ENCODE peak calls at places on chromosomes 5 and 9, in ten cellular contexts. G is ascending aorta, Y is right atrium auricular region, Z is A549, C is AG09309, R is IMR-90, A is lung, E is sigmoid colon, L is HL-60, J is coronary artery. D is an unnamed sample.

GRCh38 chr9:6955251-6955921 is 197.6 kb downstream of the KDM4C start:
- DNase-seq in A (no peak), Y (no peak), R (peak; percentile 77), Z (no peak), C (no peak), L (no peak), G (no peak), E (no peak), J (no peak), D (peak; percentile 79)

GRCh38 chr5:169770109-169770508 is 133.0 kb downstream of the DOCK2 start:
- DNase-seq in G (no peak), J (no peak), Z (no peak), A (no peak), L (no peak), C (no peak), R (no peak), Y (no peak), E (no peak), D (no peak)

GRCh38 chr9:71541436-71541835 is 226.9 kb downstream of the CEMIP2 start:
- DNase-seq in R (no peak), E (no peak), Y (no peak), J (no peak), A (no peak), L (no peak), C (no peak), G (no peak), Z (no peak), D (no peak)

GRCh38 chr5:115435776-115436712 is 108.5 kb downstream of the FEM1C start:
- DNase-seq in R (peak; percentile 50), L (no peak), Z (no peak), G (no peak), C (no peak), Y (no peak), J (no peak), E (no peak), A (no peak), D (peak; percentile 48)

GRCh38 chr5:31122998-31123950 is 70.2 kb upstream of the CDH6 start:
- DNase-seq in J (no peak), R (peak; percentile 78), A (no peak), C (no peak), Z (no peak), E (no peak), L (no peak), Y (no peak), G (no peak), D (no peak)

GRCh38 chr5:2660305-2660704 is 91.2 kb downstream of the IRX2 start:
- DNase-seq in G (no peak), Y (no peak), L (no peak), C (no peak), R (no peak), J (peak; percentile 5), E (no peak), A (no peak), Z (no peak), D (no peak)

GRCh38 chr9:19379283-19379682 is 753 bp downstream of the RPS6 start:
- DNase-seq in C (no peak), G (no peak), R (no peak), Y (no peak), J (no peak), L (no peak), E (no peak), Z (no peak), A (no peak), D (no peak)

GRCh38 chr9:128101690-128102089 is 25.8 kb downstream of the PTGES2 start:
- DNase-seq in L (no peak), G (no peak), Z (no peak), R (no peak), C (no peak), Y (no peak), A (no peak), E (no peak), J (peak; percentile 74), D (no peak)

GRCh38 chr5:140801494-140801841 is 611 bp downstream of the PCDHA3 start:
- DNase-seq in R (no peak), L (no peak), Z (peak; percentile 29), G (no peak), Y (no peak), E (no peak), A (no peak), J (no peak), C (no peak), D (peak; percentile 9)

GRCh38 chr9:133142657-133143592 is 20.8 kb downstream of the GBGT1 start:
- DNase-seq in R (no peak), L (no peak), J (no peak), E (no peak), G (no peak), Y (no peak), C (no peak), Z (no peak), A (no peak), D (no peak)

GRCh38 chr5:111226556-111226955 is 2.4 kb downstream of the CAMK4 start:
- DNase-seq in G (no peak), E (no peak), J (no peak), A (no peak), Y (no peak), Z (no peak), R (no peak), L (no peak), C (no peak), D (no peak)

GRCh38 chr5:111223086-111223789 is 946 bp upstream of the CAMK4 start:
- DNase-seq in Z (no peak), A (no peak), R (no peak), J (no peak), G (no peak), Y (no peak), C (no peak), E (no peak), L (no peak), D (no peak)

GRCh38 chr5:111223790-111224560 is at the start of gene CAMK4:
- DNase-seq in L (no peak), E (peak; percentile 85), C (peak; percentile 21), Z (peak; percentile 42), J (peak; percentile 74), Y (no peak), R (peak; percentile 73), G (no peak), A (peak; percentile 33), D (peak; percentile 73)

GRCh38 chr5:111225926-111226325 is 1.7 kb downstream of the CAMK4 start:
- DNase-seq in L (no peak), G (no peak), Y (no peak), A (no peak), Z (no peak), C (no peak), E (no peak), J (no peak), R (no peak), D (no peak)

GRCh38 chr5:111224561-111224989 is 391 bp downstream of the CAMK4 start:
- DNase-seq in Z (no peak), A (no peak), E (no peak), C (no peak), Y (no peak), R (peak; percentile 7), J (peak; percentile 73), L (no peak), G (no peak), D (no peak)
- TF ChIP-seq CTCF in Z (no peak), A (no peak), E (no peak), C (no peak), Y (no peak), R (no peak), J (no peak), L (no peak), G (no peak), D (no peak)

DNA sequence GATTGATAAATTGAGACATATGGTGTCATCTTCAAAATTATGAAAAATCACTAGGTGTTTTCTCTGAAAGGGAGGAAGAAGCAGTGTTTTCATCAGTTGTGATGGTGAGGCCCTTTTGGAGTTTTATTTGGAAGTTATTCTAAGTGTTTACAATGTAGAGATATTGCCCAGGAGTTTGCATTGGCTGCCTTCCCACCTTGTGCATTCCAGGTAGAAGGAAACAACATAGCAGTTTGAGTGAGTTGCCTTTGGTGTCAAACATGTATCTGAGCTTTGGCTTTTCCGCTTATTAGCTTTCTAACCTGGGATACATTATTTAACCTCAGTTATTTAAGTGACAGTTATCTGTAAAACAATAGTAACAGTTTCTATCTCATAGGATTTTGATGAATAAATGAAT is 122.5 kb downstream of the SCAMP1 start:
- DNase-seq in G (no peak), A (no peak), L (no peak), E (no peak), Y (no peak), J (no peak), C (no peak), R (no peak), Z (no peak), D (no peak)
- H3K4me3 ChIP-seq in G (no peak overlapping the region), A (no peak overlapping the region), L (no peak overlapping the region), E (no peak overlapping the region), Y (no peak overlapping the region), J (no peak overlapping the region), C (no peak overlapping the region), R (no peak overlapping the region), Z (no peak overlapping the region), D (no peak overlapping the region)

GRCh38 chr5:109961755-109962154 is 272.0 kb downstream of the MAN2A1 start:
- DNase-seq in A (no peak), J (no peak), Y (no peak), R (no peak), L (peak; percentile 11), C (no peak), E (no peak), Z (no peak), G (no peak), D (no peak)

GRCh38 chr5:109956884-109957283 is 267.2 kb downstream of the MAN2A1 start:
- DNase-seq in Y (no peak), G (no peak), J (no peak), R (no peak), A (no peak), E (no peak), Z (no peak), C (no peak), L (no peak), D (no peak)

GRCh38 chr5:109962882-109963603 is 273.3 kb downstream of the MAN2A1 start:
- DNase-seq in C (no peak), E (no peak), J (no peak), A (no peak), G (no peak), R (no peak), Y (no peak), L (no peak), Z (no peak), D (no peak)

GRCh38 chr5:109958082-109958481 is 268.4 kb downstream of the MAN2A1 start:
- DNase-seq in R (no peak), J (no peak), E (no peak), G (no peak), A (no peak), Y (no peak), Z (no peak), C (no peak), L (no peak), D (no peak)

DNA sequence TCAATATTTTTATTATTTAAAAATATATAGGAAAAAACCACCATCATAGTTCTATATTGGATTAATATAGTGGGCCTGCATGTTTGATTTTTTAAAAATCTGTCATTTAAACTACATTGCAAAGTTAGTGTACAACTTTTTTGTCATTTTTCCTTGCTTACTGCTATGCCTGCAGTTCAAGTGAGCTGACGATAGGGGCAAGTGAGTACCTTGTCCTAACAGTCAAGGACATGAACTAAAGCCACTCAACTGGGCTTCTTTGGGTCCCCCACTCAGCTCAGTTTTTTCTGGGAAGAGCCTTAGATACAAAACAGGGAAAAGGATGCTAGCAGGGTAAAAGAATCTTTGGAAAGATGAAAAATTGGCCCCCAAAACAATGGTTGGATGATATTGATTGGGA is 269.9 kb downstream of the MAN2A1 start:
- DNase-seq in G (no peak), R (no peak), Z (no peak), C (no peak), A (no peak), L (no peak), E (no peak), J (no peak), Y (no peak), D (no peak)
- TF ChIP-seq CTCF in G (no peak), R (no peak), Z (no peak), C (peak; percentile 28), A (no peak), L (no peak), E (no peak), J (no peak), Y (no peak), D (peak; percentile 47)

GRCh38 chr9:131666779-131667178 is 73.1 kb downstream of the RAPGEF1 start:
- DNase-seq in G (no peak), J (no peak), A (no peak), C (no peak), Y (no peak), E (no peak), Z (no peak), L (no peak), R (no peak), D (no peak)
- H3K4me3 ChIP-seq in G (no peak overlapping the region), J (no peak overlapping the region), A (no peak overlapping the region), C (no peak overlapping the region), Y (no peak overlapping the region), E (no peak overlapping the region), Z (no peak overlapping the region), L (no peak overlapping the region), R (no peak overlapping the region), D (no peak overlapping the region)